ENCODE peak calls at places on chromosomes 16 and 17, in seven cellular contexts. T is NCI-H1105; L is NCI-H1092 treated with DMSO at 0.1 percent for 48 hours; I is tibial artery; X is kidney tubule cell; G is CD4-positive, alpha-beta T cell; P is lower leg skin. Z is an unnamed sample.

GRCh38 chr16:19574625-19575024 is 19.1 kb downstream of the VPS35L start:
- DNase-seq in T (no peak), L (no peak), I (no peak), X (no peak), G (no peak), P (no peak), Z (no peak)

GRCh38 chr17:38562215-38562569 is 43.6 kb downstream of the SRCIN1 start:
- DNase-seq in T (no peak), L (no peak), I (no peak), X (no peak), G (no peak), P (no peak), Z (no peak)

GRCh38 chr17:62648247-62648953 is 20.9 kb downstream of the MRC2 start:
- DNase-seq in T (no peak), L (no peak), I (peak), X (no peak), G (no peak), P (no peak), Z (no peak)

GRCh38 chr16:85391769-85392583 is 221.1 kb upstream of the GSE1 start:
- DNase-seq in T (no peak), L (no peak), I (peak), X (no peak), G (no peak), P (peak), Z (peak)

GRCh38 chr17:80374039-80374731 is 40.8 kb upstream of the ENDOV start:
- DNase-seq in T (no peak), L (no peak), I (peak), X (no peak), G (no peak), P (no peak), Z (no peak)

GRCh38 chr16:66416136-66416535 is 11.0 kb upstream of the BEAN1 start:
- DNase-seq in T (no peak), L (no peak), I (no peak), X (peak), G (no peak), P (no peak), Z (no peak)

GRCh38 chr17:82553210-82553930 is 33.8 kb downstream of the FOXK2 start:
- DNase-seq in T (no peak), L (no peak), I (peak), X (no peak), G (no peak), P (no peak), Z (peak)

GRCh38 chr17:41345992-41346391 is 4.6 kb downstream of the KRT33A start:
- DNase-seq in T (no peak), L (no peak), I (no peak), X (no peak), G (no peak), P (no peak), Z (no peak)

GRCh38 chr17:55303701-55304145 is 39.0 kb downstream of the HLF start:
- DNase-seq in T (no peak), L (no peak), I (no peak), X (peak), G (no peak), P (no peak), Z (no peak)

GRCh38 chr17:35808240-35808961 is 883 bp upstream of the TAF15 start:
- DNase-seq in T (no peak), L (no peak), I (no peak), X (no peak), G (no peak), P (no peak), Z (peak)

GRCh38 chr17:20173091-20173490 is 163.9 kb downstream of the SPECC1 start:
- DNase-seq in T (no peak), L (no peak), I (no peak), X (peak), G (no peak), P (no peak), Z (no peak)

GRCh38 chr17:82489117-82489516 is 30.4 kb upstream of the FOXK2 start:
- DNase-seq in T (no peak), L (no peak), I (peak), X (no peak), G (no peak), P (peak), Z (peak)

GRCh38 chr17:57663326-57664070 is 81.6 kb downstream of the CCDC182 start:
- DNase-seq in T (peak), L (no peak), I (peak), X (peak), G (no peak), P (no peak), Z (no peak)

Z was measured in pancreas.